ENCODE peak calls at places on chromosomes 2 and 18, in eight cellular contexts. N is cardiac muscle cell, B is mammary epithelial cell, S is left ventricle myocardium inferior, V is left lung, D is PC-3, E is OCI-LY7, F is Karpas-422. I is an unnamed sample.

GRCh38 chr2:145228506-145228905 is 708.6 kb upstream of the ZEB2 start:
- DNase-seq in N (no peak), B (peak; percentile 2), S (no peak), V (no peak), D (no peak), E (no peak), F (no peak), I (no peak)

GRCh38 chr2:30136729-30137444 is 9.9 kb upstream of the YPEL5 start:
- DNase-seq in N (no peak), B (peak; percentile 75), S (no peak), V (no peak), D (peak; percentile 47), E (no peak), F (no peak), I (no peak)

GRCh38 chr2:16508061-16508851 is 157.4 kb downstream of the CYRIA start:
- DNase-seq in N (peak; percentile 83), B (peak; percentile 3), S (peak; percentile 26), V (peak; percentile 38), D (peak; percentile 28), E (no peak), F (no peak), I (peak; percentile 68)

GRCh38 chr18:63285332-63285731 is 34.2 kb downstream of the BCL2 start:
- DNase-seq in N (no peak), B (no peak), S (no peak), V (no peak), D (no peak), E (no peak), F (peak; percentile 88), I (no peak)

GRCh38 chr18:59022167-59022945 is 117.3 kb upstream of the SEC11C start:
- DNase-seq in N (no peak), B (no peak), S (no peak), V (no peak), D (no peak), E (no peak), F (no peak), I (no peak)

GRCh38 chr18:6855767-6856166 is 126.3 kb downstream of the ARHGAP28 start:
- DNase-seq in N (no peak), B (no peak), S (no peak), V (no peak), D (no peak), E (no peak), F (no peak), I (no peak)

GRCh38 chr2:216467845-216468244 is 30.8 kb upstream of the RPL37A start:
- DNase-seq in N (no peak), B (no peak), S (no peak), V (no peak), D (no peak), E (no peak), F (no peak), I (no peak)

GRCh38 chr2:9264301-9264700 is 57.7 kb downstream of the ASAP2 start:
- DNase-seq in N (no peak), B (no peak), S (no peak), V (no peak), D (no peak), E (no peak), F (no peak), I (no peak)

GRCh38 chr2:241618296-241618805 is 18.6 kb downstream of the THAP4 start:
- DNase-seq in N (no peak), B (no peak), S (no peak), V (no peak), D (no peak), E (no peak), F (no peak), I (no peak)
- H3K4me3 ChIP-seq in N (no peak overlapping the region), B (no peak overlapping the region), S (peak overlapping the region; percentile 59), V (no peak overlapping the region), D (no peak overlapping the region), E (peak overlapping the region; percentile 54), F (peak overlapping the region; percentile 52), I (no peak overlapping the region)

GRCh38 chr2:111975819-111976218 is 77.4 kb downstream of the MERTK start:
- DNase-seq in N (no peak), B (no peak), S (no peak), V (no peak), D (peak; percentile 27), E (no peak), F (no peak), I (no peak)
- H3K27ac ChIP-seq in N (no peak overlapping the region), B (no peak overlapping the region), S (no peak overlapping the region), V (no peak overlapping the region), D (no peak overlapping the region), E (no peak overlapping the region), F (no peak overlapping the region), I (no peak overlapping the region)

GRCh38 chr2:231039294-231039664 is 2.0 kb downstream of the C2orf72 start:
- DNase-seq in N (no peak), B (no peak), S (no peak), V (no peak), D (no peak), E (no peak), F (no peak), I (no peak)

GRCh38 chr2:231038483-231039293 is 1.4 kb downstream of the C2orf72 start:
- DNase-seq in N (no peak), B (no peak), S (no peak), V (no peak), D (no peak), E (no peak), F (no peak), I (no peak)

GRCh38 chr2:231037202-231037730 is at the start of gene C2orf72:
- DNase-seq in N (peak; percentile 60), B (no peak), S (no peak), V (no peak), D (no peak), E (no peak), F (no peak), I (no peak)

GRCh38 chr2:231036578-231037106 is 681 bp upstream of the C2orf72 start:
- DNase-seq in N (no peak), B (no peak), S (no peak), V (no peak), D (no peak), E (no peak), F (no peak), I (no peak)

GRCh38 chr2:231037731-231038482 is 584 bp downstream of the C2orf72 start:
- DNase-seq in N (peak; percentile 54), B (no peak), S (no peak), V (no peak), D (no peak), E (no peak), F (no peak), I (no peak)
- H3K4me3 ChIP-seq in N (peak overlapping the region; percentile 37), B (no peak overlapping the region), S (peak overlapping the region; percentile 49), V (no peak overlapping the region), D (peak overlapping the region; percentile 52), E (no peak overlapping the region), F (no peak overlapping the region), I (peak overlapping the region; percentile 33)

GRCh38 chr2:109230980-109231420 is 102.0 kb downstream of the SH3RF3 start:
- DNase-seq in N (no peak), B (no peak), S (no peak), V (no peak), D (no peak), E (no peak), F (no peak), I (no peak)
- H3K27ac ChIP-seq in N (no peak overlapping the region), B (no peak overlapping the region), S (peak overlapping the region; percentile 63), V (no peak overlapping the region), D (no peak overlapping the region), E (no peak overlapping the region), F (no peak overlapping the region), I (no peak overlapping the region)

DNA sequence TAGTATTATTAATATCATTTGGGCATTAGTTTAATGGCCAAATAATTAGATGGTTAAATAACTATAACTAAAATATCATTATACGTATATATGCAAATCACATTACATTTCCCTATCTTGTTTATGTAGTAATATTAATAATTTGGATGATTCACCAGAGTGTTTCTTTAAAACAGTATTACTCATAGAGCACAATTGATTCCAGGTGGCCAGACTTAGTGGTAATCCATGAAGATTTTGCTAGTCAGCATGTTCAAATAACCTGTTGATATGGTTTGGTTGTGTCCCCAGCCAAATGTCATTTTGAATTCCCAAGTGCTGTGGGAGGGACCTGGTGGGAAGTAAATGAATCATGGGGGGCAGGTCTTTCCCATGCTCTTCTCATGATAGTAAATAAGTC is 782.3 kb downstream of the LRP1B start:
- DNase-seq in N (no peak), B (no peak), S (no peak), V (no peak), D (no peak), E (no peak), F (no peak), I (no peak)
- H3K4me3 ChIP-seq in N (no peak overlapping the region), B (no peak overlapping the region), S (no peak overlapping the region), V (no peak overlapping the region), D (no peak overlapping the region), E (no peak overlapping the region), F (no peak overlapping the region), I (no peak overlapping the region)